ENCODE peak calls at places on chromosome 4, in five cellular contexts. One of them, this sample, is unnamed.

GRCh38 chr4:25061602-25062001 is 30.9 kb upstream of the LGI2 start:
- DNase-seq in CD8-positive, alpha-beta memory T cell: no peak
- DNase-seq in right lobe of liver: no peak
- DNase-seq in breast epithelium: no peak
- DNase-seq in endodermal cell: no peak
- DNase-seq in this sample: no peak

GRCh38 chr4:122701061-122701460 is 31.4 kb upstream of the BBS12 start:
- DNase-seq in CD8-positive, alpha-beta memory T cell: no peak
- DNase-seq in right lobe of liver: no peak
- DNase-seq in breast epithelium: no peak
- DNase-seq in endodermal cell: no peak
- DNase-seq in this sample: no peak

GRCh38 chr4:80036949-80037348 is 36.1 kb downstream of the ANTXR2 start:
- DNase-seq in CD8-positive, alpha-beta memory T cell: no peak
- DNase-seq in right lobe of liver: no peak
- DNase-seq in breast epithelium: no peak
- DNase-seq in endodermal cell: no peak
- DNase-seq in this sample: no peak

GRCh38 chr4:179344861-179345260 is 1902.6 kb upstream of the AGA start:
- DNase-seq in CD8-positive, alpha-beta memory T cell: no peak
- DNase-seq in right lobe of liver: no peak
- DNase-seq in breast epithelium: no peak
- DNase-seq in endodermal cell: no peak
- DNase-seq in this sample: no peak

GRCh38 chr4:54473077-54473545 is 184.6 kb upstream of the KIT start:
- DNase-seq in CD8-positive, alpha-beta memory T cell: no peak
- DNase-seq in right lobe of liver: no peak
- DNase-seq in breast epithelium: no peak
- DNase-seq in endodermal cell: no peak
- DNase-seq in this sample: no peak

GRCh38 chr4:124903995-124904722 is 191.6 kb upstream of the ANKRD50 start:
- DNase-seq in CD8-positive, alpha-beta memory T cell: no peak
- DNase-seq in right lobe of liver: no peak
- DNase-seq in breast epithelium: no peak
- DNase-seq in endodermal cell: peak
- DNase-seq in this sample: no peak

GRCh38 chr4:148312996-148313490 is 129.2 kb downstream of the NR3C2 start:
- DNase-seq in CD8-positive, alpha-beta memory T cell: no peak
- DNase-seq in right lobe of liver: no peak
- DNase-seq in breast epithelium: no peak
- DNase-seq in endodermal cell: no peak
- DNase-seq in this sample: no peak

GRCh38 chr4:72744103-72744725 is 175.2 kb upstream of the ADAMTS3 start:
- DNase-seq in CD8-positive, alpha-beta memory T cell: no peak
- DNase-seq in right lobe of liver: no peak
- DNase-seq in breast epithelium: peak
- DNase-seq in endodermal cell: no peak
- DNase-seq in this sample: no peak

GRCh38 chr4:126470862-126471261 is 1156.1 kb downstream of the FAT4 start:
- DNase-seq in CD8-positive, alpha-beta memory T cell: no peak
- DNase-seq in right lobe of liver: no peak
- DNase-seq in breast epithelium: no peak
- DNase-seq in endodermal cell: no peak
- DNase-seq in this sample: no peak

GRCh38 chr4:43776371-43776770 is 672.2 kb downstream of the KCTD8 start:
- DNase-seq in CD8-positive, alpha-beta memory T cell: no peak
- DNase-seq in right lobe of liver: no peak
- DNase-seq in breast epithelium: no peak
- DNase-seq in endodermal cell: no peak
- DNase-seq in this sample: no peak

GRCh38 chr4:121876976-121877773 is 6.9 kb upstream of the BBS7 start:
- DNase-seq in CD8-positive, alpha-beta memory T cell: no peak
- DNase-seq in right lobe of liver: no peak
- DNase-seq in breast epithelium: no peak
- DNase-seq in endodermal cell: no peak
- DNase-seq in this sample: no peak

GRCh38 chr4:73615613-73616012 is 4.6 kb downstream of the RASSF6 start:
- DNase-seq in CD8-positive, alpha-beta memory T cell: no peak
- DNase-seq in right lobe of liver: no peak
- DNase-seq in breast epithelium: peak
- DNase-seq in endodermal cell: peak
- DNase-seq in this sample: no peak

GRCh38 chr4:36054750-36055467 is 189.4 kb downstream of the ARAP2 start:
- DNase-seq in CD8-positive, alpha-beta memory T cell: no peak
- DNase-seq in right lobe of liver: no peak
- DNase-seq in breast epithelium: no peak
- DNase-seq in endodermal cell: no peak
- DNase-seq in this sample: no peak

GRCh38 chr4:95106408-95106928 is 348.7 kb downstream of the BMPR1B start:
- DNase-seq in CD8-positive, alpha-beta memory T cell: no peak
- DNase-seq in right lobe of liver: no peak
- DNase-seq in breast epithelium: no peak
- DNase-seq in endodermal cell: no peak
- DNase-seq in this sample: no peak

GRCh38 chr4:177012918-177013545 is 220.3 kb upstream of the VEGFC start:
- DNase-seq in CD8-positive, alpha-beta memory T cell: no peak
- DNase-seq in right lobe of liver: no peak
- DNase-seq in breast epithelium: no peak
- DNase-seq in endodermal cell: no peak
- DNase-seq in this sample: no peak

GRCh38 chr4:142719854-142720541 is 126.1 kb downstream of the INPP4B start:
- DNase-seq in CD8-positive, alpha-beta memory T cell: peak
- DNase-seq in right lobe of liver: no peak
- DNase-seq in breast epithelium: no peak
- DNase-seq in endodermal cell: no peak
- DNase-seq in this sample: no peak

GRCh38 chr4:155614111-155614762 is 52.4 kb upstream of the GUCY1A1 start:
- DNase-seq in CD8-positive, alpha-beta memory T cell: no peak
- DNase-seq in right lobe of liver: no peak
- DNase-seq in breast epithelium: no peak
- DNase-seq in endodermal cell: no peak
- DNase-seq in this sample: no peak

GRCh38 chr4:161419822-161420221 is 744.0 kb downstream of the FSTL5 start:
- DNase-seq in CD8-positive, alpha-beta memory T cell: no peak
- DNase-seq in right lobe of liver: no peak
- DNase-seq in breast epithelium: peak
- DNase-seq in endodermal cell: peak
- DNase-seq in this sample: no peak

GRCh38 chr4:157776930-157777329 is 395.9 kb downstream of the GASK1B start:
- DNase-seq in CD8-positive, alpha-beta memory T cell: no peak
- DNase-seq in right lobe of liver: no peak
- DNase-seq in breast epithelium: no peak
- DNase-seq in endodermal cell: no peak
- DNase-seq in this sample: no peak

GRCh38 chr4:64727960-64728359 is 318.7 kb upstream of the TECRL start:
- DNase-seq in CD8-positive, alpha-beta memory T cell: no peak
- DNase-seq in right lobe of liver: no peak
- DNase-seq in breast epithelium: no peak
- DNase-seq in endodermal cell: peak
- DNase-seq in this sample: no peak

GRCh38 chr4:96593422-96593821 is 753.5 kb downstream of the PDHA2 start:
- DNase-seq in CD8-positive, alpha-beta memory T cell: no peak
- DNase-seq in right lobe of liver: no peak
- DNase-seq in breast epithelium: no peak
- DNase-seq in endodermal cell: no peak
- DNase-seq in this sample: no peak

GRCh38 chr4:55363618-55364420 is 17.8 kb downstream of the SRD5A3 start:
- DNase-seq in CD8-positive, alpha-beta memory T cell: no peak
- DNase-seq in right lobe of liver: no peak
- DNase-seq in breast epithelium: no peak
- DNase-seq in endodermal cell: no peak
- DNase-seq in this sample: no peak

GRCh38 chr4:38242822-38243384 is 282.7 kb downstream of the PTTG2 start:
- DNase-seq in CD8-positive, alpha-beta memory T cell: no peak
- DNase-seq in right lobe of liver: no peak
- DNase-seq in breast epithelium: no peak
- DNase-seq in endodermal cell: no peak
- DNase-seq in this sample: no peak

GRCh38 chr4:89256203-89256800 is 51.3 kb downstream of the GPRIN3 start:
- DNase-seq in CD8-positive, alpha-beta memory T cell: no peak
- DNase-seq in right lobe of liver: no peak
- DNase-seq in breast epithelium: no peak
- DNase-seq in endodermal cell: no peak
- DNase-seq in this sample: no peak

GRCh38 chr4:26859762-26860156 is 882 bp upstream of the STIM2 start:
- DNase-seq in CD8-positive, alpha-beta memory T cell: no peak
- DNase-seq in right lobe of liver: no peak
- DNase-seq in breast epithelium: no peak
- DNase-seq in endodermal cell: peak
- DNase-seq in this sample: no peak

GRCh38 chr4:78477276-78477675 is 74.3 kb upstream of the ANXA3 start:
- DNase-seq in CD8-positive, alpha-beta memory T cell: no peak
- DNase-seq in right lobe of liver: no peak
- DNase-seq in breast epithelium: no peak
- DNase-seq in endodermal cell: no peak
- DNase-seq in this sample: no peak

GRCh38 chr4:112633477-112634235 is 3.1 kb downstream of the ZGRF1 start:
- DNase-seq in CD8-positive, alpha-beta memory T cell: peak
- DNase-seq in right lobe of liver: no peak
- DNase-seq in breast epithelium: no peak
- DNase-seq in endodermal cell: no peak
- DNase-seq in this sample: no peak

GRCh38 chr4:101346562-101347266 is 612 bp downstream of the PPP3CA start:
- DNase-seq in CD8-positive, alpha-beta memory T cell: peak
- DNase-seq in right lobe of liver: peak
- DNase-seq in breast epithelium: peak
- DNase-seq in endodermal cell: peak
- DNase-seq in this sample: peak

GRCh38 chr4:56655209-56655626 is 25.9 kb downstream of the HOPX start:
- DNase-seq in CD8-positive, alpha-beta memory T cell: peak
- DNase-seq in right lobe of liver: peak
- DNase-seq in breast epithelium: no peak
- DNase-seq in endodermal cell: peak
- DNase-seq in this sample: peak

GRCh38 chr4:127708985-127709384 is 21.2 kb upstream of the SLC25A31 start:
- DNase-seq in CD8-positive, alpha-beta memory T cell: no peak
- DNase-seq in right lobe of liver: no peak
- DNase-seq in breast epithelium: peak
- DNase-seq in endodermal cell: no peak
- DNase-seq in this sample: peak

DNA sequence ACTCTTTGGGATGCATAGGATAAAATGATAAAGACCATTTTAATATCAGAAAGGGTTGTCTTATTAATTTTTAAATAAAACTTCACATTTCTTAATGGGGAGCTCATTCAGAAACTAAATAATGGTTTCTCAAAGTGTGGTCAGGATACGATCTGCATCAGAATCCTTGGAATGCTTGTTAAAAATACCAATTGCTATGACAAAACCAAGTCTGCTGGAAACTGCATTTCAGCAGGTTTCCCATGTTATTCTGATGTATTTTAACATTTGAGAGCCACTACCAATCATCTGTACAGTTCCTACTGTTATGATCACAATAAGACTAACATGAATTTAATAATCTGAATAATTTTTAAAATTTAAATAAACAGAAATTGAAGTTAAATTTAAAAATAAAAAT is 115.1 kb downstream of the SOWAHB start:
- DNase-seq in CD8-positive, alpha-beta memory T cell: no peak
- DNase-seq in right lobe of liver: no peak
- DNase-seq in breast epithelium: no peak
- DNase-seq in endodermal cell: no peak
- DNase-seq in this sample: no peak
- H3K4me3 ChIP-seq in CD8-positive, alpha-beta memory T cell: no peak
- H3K4me3 ChIP-seq in right lobe of liver: no peak
- H3K4me3 ChIP-seq in breast epithelium: no peak
- H3K4me3 ChIP-seq in endodermal cell: no peak
- H3K4me3 ChIP-seq in this sample: no peak

GRCh38 chr4:186642998-186643397 is 80.7 kb downstream of the FAT1 start:
- DNase-seq in CD8-positive, alpha-beta memory T cell: no peak
- DNase-seq in right lobe of liver: no peak
- DNase-seq in breast epithelium: no peak
- DNase-seq in endodermal cell: peak
- DNase-seq in this sample: no peak
- H3K27ac ChIP-seq in CD8-positive, alpha-beta memory T cell: no peak
- H3K27ac ChIP-seq in right lobe of liver: peak
- H3K27ac ChIP-seq in breast epithelium: no peak
- H3K27ac ChIP-seq in endodermal cell: no peak
- H3K27ac ChIP-seq in this sample: no peak

GRCh38 chr4:88244821-88245579 is 39.4 kb downstream of the PPM1K start:
- DNase-seq in CD8-positive, alpha-beta memory T cell: peak
- DNase-seq in right lobe of liver: no peak
- DNase-seq in breast epithelium: no peak
- DNase-seq in endodermal cell: no peak
- DNase-seq in this sample: no peak
- H3K4me3 ChIP-seq in CD8-positive, alpha-beta memory T cell: peak
- H3K4me3 ChIP-seq in right lobe of liver: no peak
- H3K4me3 ChIP-seq in breast epithelium: no peak
- H3K4me3 ChIP-seq in endodermal cell: no peak
- H3K4me3 ChIP-seq in this sample: no peak

GRCh38 chr4:153651961-153652784 is 31.9 kb upstream of the TLR2 start:
- DNase-seq in CD8-positive, alpha-beta memory T cell: no peak
- DNase-seq in right lobe of liver: no peak
- DNase-seq in breast epithelium: no peak
- DNase-seq in endodermal cell: no peak
- DNase-seq in this sample: no peak

GRCh38 chr4:153647975-153648374 is 36.1 kb upstream of the TLR2 start:
- DNase-seq in CD8-positive, alpha-beta memory T cell: no peak
- DNase-seq in right lobe of liver: no peak
- DNase-seq in breast epithelium: no peak
- DNase-seq in endodermal cell: no peak
- DNase-seq in this sample: no peak

GRCh38 chr4:153655004-153655541 is 29.0 kb upstream of the TLR2 start:
- DNase-seq in CD8-positive, alpha-beta memory T cell: no peak
- DNase-seq in right lobe of liver: no peak
- DNase-seq in breast epithelium: no peak
- DNase-seq in endodermal cell: no peak
- DNase-seq in this sample: no peak

GRCh38 chr4:153649572-153649991 is 34.5 kb upstream of the TLR2 start:
- DNase-seq in CD8-positive, alpha-beta memory T cell: no peak
- DNase-seq in right lobe of liver: no peak
- DNase-seq in breast epithelium: no peak
- DNase-seq in endodermal cell: no peak
- DNase-seq in this sample: no peak

DNA sequence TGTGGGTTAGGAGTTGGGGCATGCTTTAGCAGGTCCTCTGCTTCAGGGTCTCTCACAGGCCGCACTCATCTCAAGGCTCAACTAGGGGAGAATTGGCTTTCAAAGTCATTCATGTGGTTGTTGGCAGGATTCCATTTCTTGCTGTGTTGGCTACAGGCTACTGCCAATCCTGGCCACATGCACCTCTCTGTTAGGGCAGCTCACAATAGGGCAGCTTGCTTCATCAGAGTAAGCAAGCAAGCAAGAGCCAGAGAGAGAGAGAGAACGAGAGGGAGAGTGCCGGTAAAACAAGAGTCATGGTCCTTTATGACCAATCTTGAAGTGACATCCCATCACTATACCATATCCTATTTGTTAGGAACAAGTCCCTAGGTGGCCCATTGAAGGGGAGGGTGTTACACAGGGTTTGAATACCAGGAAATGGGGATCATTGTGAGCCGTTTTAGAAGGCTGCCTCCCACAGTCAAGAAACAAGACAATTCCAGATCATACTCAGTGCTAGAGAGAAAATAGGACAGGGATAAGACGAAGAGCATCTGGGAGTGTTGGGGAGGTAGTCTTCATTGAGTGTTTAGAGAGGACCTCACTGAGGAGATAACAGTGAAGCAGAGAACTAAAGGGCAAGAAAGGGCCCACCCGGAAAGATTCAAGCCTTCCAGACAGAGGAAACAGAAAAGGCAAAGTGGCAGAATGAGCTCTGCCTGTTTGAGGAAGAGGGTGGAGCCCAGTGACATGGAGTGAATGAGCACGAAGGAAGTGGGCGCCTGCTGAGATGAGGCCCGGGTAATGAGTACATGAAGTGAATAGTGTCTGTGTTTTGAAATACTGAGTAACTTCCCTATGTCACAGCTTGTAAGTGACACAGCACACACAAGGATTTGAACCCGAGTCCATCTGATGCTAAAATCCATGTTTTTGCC is 32.8 kb upstream of the TLR2 start:
- DNase-seq in CD8-positive, alpha-beta memory T cell: peak
- DNase-seq in right lobe of liver: peak
- DNase-seq in breast epithelium: peak
- DNase-seq in endodermal cell: no peak
- DNase-seq in this sample: no peak
- H3K27ac ChIP-seq in CD8-positive, alpha-beta memory T cell: no peak
- H3K27ac ChIP-seq in right lobe of liver: peak
- H3K27ac ChIP-seq in breast epithelium: peak
- H3K27ac ChIP-seq in endodermal cell: no peak
- H3K27ac ChIP-seq in this sample: peak